ENCODE peak calls at places on chromosome 1, in seven cellular contexts. O, G, F, W, R, C and A are unnamed samples.

GRCh38 chr1:156860639-156861423 is at the start of gene NTRK1:
- DNase-seq in G (no peak), R (peak; percentile 53), F (peak; percentile 61), O (no peak), C (peak; percentile 29), W (no peak), A (peak; percentile 55)

GRCh38 chr1:38730511-38731397 is 128.8 kb downstream of the RRAGC start:
- DNase-seq in W (no peak), O (no peak), F (peak; percentile 24), C (no peak), G (no peak), R (no peak), A (no peak)

GRCh38 chr1:245599413-245600174 is 444.8 kb downstream of the KIF26B start:
- DNase-seq in R (no peak), O (peak; percentile 95), F (peak; percentile 96), W (peak; percentile 92), C (no peak), G (no peak), A (no peak)

GRCh38 chr1:156073740-156074139 is 8.5 kb downstream of the MEX3A start:
- DNase-seq in O (no peak), R (no peak), C (no peak), G (no peak), F (no peak), W (no peak), A (no peak)

GRCh38 chr1:29331309-29331708 is 95.0 kb downstream of the PTPRU start:
- DNase-seq in G (no peak), R (no peak), C (no peak), F (no peak), W (no peak), O (no peak), A (no peak)

GRCh38 chr1:111271464-111271801 is 19.2 kb upstream of the CHIA start:
- DNase-seq in R (no peak), C (no peak), F (no peak), O (no peak), W (no peak), G (no peak), A (no peak)

GRCh38 chr1:113677250-113678158 is 81.8 kb downstream of the PHTF1 start:
- DNase-seq in G (no peak), R (no peak), C (no peak), W (peak; percentile 20), O (peak; percentile 1), F (peak; percentile 67), A (no peak)

GRCh38 chr1:47555841-47556616 is 118.2 kb downstream of the FOXD2 start:
- DNase-seq in G (no peak), C (no peak), R (no peak), O (no peak), F (no peak), W (no peak), A (no peak)

GRCh38 chr1:14027099-14027498 is 327.1 kb downstream of the PRDM2 start:
- DNase-seq in R (no peak), G (no peak), W (no peak), O (no peak), C (no peak), F (no peak), A (no peak)

GRCh38 chr1:166164995-166165660 is 1.7 kb downstream of the FAM78B start:
- DNase-seq in W (no peak), G (no peak), C (peak; percentile 50), F (peak; percentile 77), O (no peak), R (no peak), A (peak; percentile 9)

GRCh38 chr1:225607355-225607754 is 45.6 kb downstream of the ENAH start:
- DNase-seq in R (no peak), F (no peak), C (no peak), G (no peak), O (no peak), W (no peak), A (no peak)

GRCh38 chr1:33009561-33009960 is 27.1 kb downstream of the AK2 start:
- DNase-seq in W (no peak), C (no peak), G (no peak), O (no peak), F (no peak), R (no peak), A (no peak)

GRCh38 chr1:45669379-45669778 is 17.0 kb downstream of the GPBP1L1 start:
- DNase-seq in R (no peak), F (peak; percentile 44), G (no peak), O (no peak), C (no peak), W (no peak), A (no peak)

GRCh38 chr1:117633936-117634335 is 28.1 kb downstream of the TENT5C start:
- DNase-seq in F (no peak), R (no peak), G (no peak), C (no peak), O (no peak), W (no peak), A (no peak)

GRCh38 chr1:156598125-156598524 is 3.2 kb downstream of the GPATCH4 start:
- DNase-seq in C (no peak), O (no peak), G (no peak), R (no peak), F (no peak), W (no peak), A (no peak)

GRCh38 chr1:116825400-116825734 is 71.1 kb downstream of the CD2 start:
- DNase-seq in R (no peak), O (no peak), G (no peak), W (no peak), C (no peak), F (no peak), A (no peak)

GRCh38 chr1:188904201-188904600 is 1573.5 kb downstream of the BRINP3 start:
- DNase-seq in O (no peak), F (no peak), W (no peak), C (no peak), R (no peak), G (no peak), A (no peak)

GRCh38 chr1:31745071-31745897 is 18.9 kb downstream of the ADGRB2 start:
- DNase-seq in O (no peak), F (peak; percentile 80), W (no peak), C (peak; percentile 75), G (no peak), R (peak; percentile 36), A (peak; percentile 62)

GRCh38 chr1:111813440-111814304 is 58.0 kb downstream of the DDX20 start:
- DNase-seq in O (no peak), W (no peak), F (no peak), C (no peak), G (no peak), R (no peak), A (no peak)

GRCh38 chr1:3029991-3030662 is 8.9 kb downstream of the ACTRT2 start:
- DNase-seq in F (no peak), C (no peak), W (no peak), O (no peak), G (no peak), R (no peak), A (no peak)

GRCh38 chr1:3029481-3029961 is 8.3 kb downstream of the ACTRT2 start:
- DNase-seq in W (no peak), O (no peak), C (no peak), R (no peak), F (no peak), G (no peak), A (no peak)

GRCh38 chr1:3032371-3032862 is 11.2 kb downstream of the ACTRT2 start:
- DNase-seq in F (no peak), O (no peak), W (no peak), C (no peak), R (no peak), G (no peak), A (no peak)

GRCh38 chr1:3031401-3032221 is 10.3 kb downstream of the ACTRT2 start:
- DNase-seq in W (no peak), O (no peak), C (no peak), G (no peak), R (no peak), F (no peak), A (no peak)

DNA sequence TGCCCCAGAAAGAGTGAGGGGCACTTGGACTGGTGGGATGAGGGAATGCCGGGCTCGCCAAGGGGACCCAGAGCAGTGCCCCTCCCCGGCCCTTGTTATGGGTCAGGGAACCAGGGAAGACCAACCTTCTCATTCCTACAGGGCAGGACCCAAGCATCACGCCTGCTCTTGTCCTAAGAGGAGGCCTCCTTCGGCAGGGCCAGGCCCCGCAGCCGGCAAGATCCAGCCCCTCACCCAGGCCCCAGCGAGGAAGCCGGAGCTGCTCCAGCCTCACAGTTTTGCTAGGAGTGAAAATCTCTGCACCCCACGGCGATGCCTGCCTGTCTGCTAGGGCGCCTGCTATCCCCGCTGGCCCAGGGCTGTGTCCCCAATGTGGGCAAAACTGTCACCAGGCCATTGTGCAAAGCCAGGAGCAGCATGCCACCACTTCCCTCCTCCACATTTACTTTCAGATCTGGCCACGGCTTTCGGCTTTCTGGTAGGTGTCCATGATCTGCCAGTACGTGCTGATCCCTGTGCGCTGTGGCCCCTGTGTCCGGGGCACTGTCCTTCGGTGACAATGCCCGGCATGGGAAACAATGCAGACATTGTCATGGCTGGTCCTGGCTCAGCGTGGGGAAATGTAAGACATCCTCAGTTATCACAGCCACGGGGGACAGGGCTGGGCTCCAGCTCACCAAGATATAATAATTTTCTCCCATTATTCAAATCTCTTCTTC is 9.6 kb downstream of the ACTRT2 start:
- DNase-seq in O (no peak), R (no peak), F (no peak), G (no peak), W (no peak), C (no peak), A (no peak)
- H3K27me3 ChIP-seq in O (no peaks in the 10 kb centered on the region), R (no peaks in the 10 kb centered on the region), F (no peaks in the 10 kb centered on the region), G (no peaks in the 10 kb centered on the region), W (no peaks in the 10 kb centered on the region), C (peaks cover 53% of the 10 kb centered on the region), A (no peaks in the 10 kb centered on the region)

GRCh38 chr1:21661886-21662285 is 7.3 kb downstream of the RAP1GAP start:
- DNase-seq in O (no peak), W (no peak), C (no peak), R (no peak), G (no peak), F (no peak), A (no peak)
- H3K27me3 ChIP-seq in O (peaks cover 19% of the 10 kb centered on the region), W (peaks cover 43% of the 10 kb centered on the region), C (peaks cover 69% of the 10 kb centered on the region), R (peaks cover 23% of the 10 kb centered on the region), G (peaks cover 3% of the 10 kb centered on the region), F (peaks cover 7% of the 10 kb centered on the region), A (no peaks in the 10 kb centered on the region)

GRCh38 chr1:34612091-34612631 is 142.7 kb upstream of the GJB5 start:
- DNase-seq in R (no peak), C (no peak), O (no peak), F (no peak), W (no peak), G (no peak), A (no peak)

GRCh38 chr1:34619256-34619655 is 135.6 kb upstream of the GJB5 start:
- DNase-seq in F (no peak), R (no peak), W (no peak), O (no peak), G (no peak), C (no peak), A (no peak)

GRCh38 chr1:34618381-34618780 is 136.5 kb upstream of the GJB5 start:
- DNase-seq in C (no peak), O (no peak), R (no peak), W (no peak), F (no peak), G (no peak), A (no peak)

GRCh38 chr1:34621916-34622315 is 132.9 kb upstream of the GJB5 start:
- DNase-seq in F (no peak), R (no peak), C (no peak), G (no peak), W (no peak), O (no peak), A (no peak)

GRCh38 chr1:34617717-34618116 is 137.1 kb upstream of the GJB5 start:
- DNase-seq in G (no peak), O (no peak), W (no peak), C (no peak), R (no peak), F (no peak), A (no peak)
- H3K27me3 ChIP-seq in G (no peaks in the 10 kb centered on the region), O (no peaks in the 10 kb centered on the region), W (peaks cover under 1% of the 10 kb centered on the region), C (peaks cover 57% of the 10 kb centered on the region), R (no peaks in the 10 kb centered on the region), F (peaks cover 26% of the 10 kb centered on the region), A (no peaks in the 10 kb centered on the region)

GRCh38 chr1:24925082-24925779 is 4.8 kb downstream of the RUNX3 start:
- DNase-seq in F (no peak), R (peak; percentile 85), G (no peak), W (no peak), C (no peak), O (no peak), A (peak; percentile 84)
- H3K27me3 ChIP-seq in F (no peaks in the 10 kb centered on the region), R (no peaks in the 10 kb centered on the region), G (peaks cover 41% of the 10 kb centered on the region), W (peaks cover 79% of the 10 kb centered on the region), C (peaks cover 89% of the 10 kb centered on the region), O (peaks cover 29% of the 10 kb centered on the region), A (no peaks in the 10 kb centered on the region)